ENCODE peak calls at places on chromosome 21, in six cellular contexts. One of them, this sample, is unnamed.
A peak's percentile ranks its signal among the peaks of the same experiment; 100 is the strongest.

GRCh38 chr21:29205009-29205408 is 74.6 kb downstream of the MAP3K7CL start:
- DNase-seq in AG04450: no peak
- DNase-seq in progenitor cell of endocrine pancreas: no peak
- DNase-seq in PC-9: no peak
- DNase-seq in colonic mucosa: no peak
- DNase-seq in AG04449: no peak
- DNase-seq in this sample: no peak

GRCh38 chr21:27555996-27556395 is 589.1 kb upstream of the ADAMTS5 start:
- DNase-seq in PC-9: no peak
- DNase-seq in AG04449: no peak
- DNase-seq in AG04450: no peak
- DNase-seq in colonic mucosa: no peak
- DNase-seq in progenitor cell of endocrine pancreas: no peak
- DNase-seq in this sample: no peak

GRCh38 chr21:14143999-14144398 is 66.8 kb downstream of the LIPI start:
- DNase-seq in AG04449: no peak
- DNase-seq in PC-9: no peak
- DNase-seq in progenitor cell of endocrine pancreas: no peak
- DNase-seq in colonic mucosa: no peak
- DNase-seq in AG04450: no peak
- DNase-seq in this sample: no peak

GRCh38 chr21:46111857-46112730 is 14.2 kb downstream of the COL6A2 start:
- DNase-seq in AG04449: no peak
- DNase-seq in colonic mucosa: no peak
- DNase-seq in AG04450: no peak
- DNase-seq in progenitor cell of endocrine pancreas: peak; percentile 8
- DNase-seq in PC-9: no peak
- DNase-seq in this sample: no peak

GRCh38 chr21:38264581-38264980 is 7.8 kb downstream of the KCNJ15 start:
- DNase-seq in AG04449: no peak
- DNase-seq in progenitor cell of endocrine pancreas: no peak
- DNase-seq in colonic mucosa: no peak
- DNase-seq in PC-9: no peak
- DNase-seq in AG04450: no peak
- DNase-seq in this sample: no peak

GRCh38 chr21:44513389-44514217 is 26.4 kb downstream of the KRTAP10-1 start:
- DNase-seq in PC-9: no peak
- DNase-seq in progenitor cell of endocrine pancreas: no peak
- DNase-seq in AG04449: no peak
- DNase-seq in colonic mucosa: no peak
- DNase-seq in AG04450: no peak
- DNase-seq in this sample: no peak

GRCh38 chr21:34734696-34735095 is 65.9 kb downstream of the CLIC6 start:
- DNase-seq in AG04450: no peak
- DNase-seq in AG04449: no peak
- DNase-seq in PC-9: peak; percentile 43
- DNase-seq in progenitor cell of endocrine pancreas: no peak
- DNase-seq in colonic mucosa: no peak
- DNase-seq in this sample: no peak

GRCh38 chr21:26457817-26458216 is 115.3 kb downstream of the CYYR1 start:
- DNase-seq in progenitor cell of endocrine pancreas: no peak
- DNase-seq in AG04449: no peak
- DNase-seq in colonic mucosa: no peak
- DNase-seq in AG04450: no peak
- DNase-seq in PC-9: no peak
- DNase-seq in this sample: no peak

GRCh38 chr21:29208666-29209059 is 78.2 kb downstream of the MAP3K7CL start:
- DNase-seq in PC-9: peak; percentile 55
- DNase-seq in progenitor cell of endocrine pancreas: no peak
- DNase-seq in AG04450: peak; percentile 46
- DNase-seq in AG04449: peak; percentile 90
- DNase-seq in colonic mucosa: no peak
- DNase-seq in this sample: peak; percentile 62

GRCh38 chr21:32382108-32382601 is 10.7 kb downstream of the URB1 start:
- DNase-seq in AG04450: no peak
- DNase-seq in progenitor cell of endocrine pancreas: no peak
- DNase-seq in colonic mucosa: no peak
- DNase-seq in PC-9: no peak
- DNase-seq in AG04449: peak; percentile 41
- DNase-seq in this sample: peak; percentile 54

GRCh38 chr21:34306246-34306645 is 57.6 kb upstream of the KCNE2 start:
- DNase-seq in PC-9: no peak
- DNase-seq in AG04449: no peak
- DNase-seq in colonic mucosa: no peak
- DNase-seq in AG04450: no peak
- DNase-seq in progenitor cell of endocrine pancreas: no peak
- DNase-seq in this sample: no peak

GRCh38 chr21:45592208-45592619 is 50.0 kb upstream of the SLC19A1 start:
- DNase-seq in progenitor cell of endocrine pancreas: no peak
- DNase-seq in colonic mucosa: no peak
- DNase-seq in PC-9: no peak
- DNase-seq in AG04450: no peak
- DNase-seq in AG04449: no peak
- DNase-seq in this sample: no peak

GRCh38 chr21:38645282-38645681 is 147.0 kb upstream of the ERG start:
- DNase-seq in colonic mucosa: no peak
- DNase-seq in AG04449: peak; percentile 64
- DNase-seq in AG04450: peak; percentile 34
- DNase-seq in PC-9: no peak
- DNase-seq in progenitor cell of endocrine pancreas: no peak
- DNase-seq in this sample: no peak

GRCh38 chr21:33332143-33332542 is 7.4 kb downstream of the IFNAR1 start:
- DNase-seq in colonic mucosa: no peak
- DNase-seq in AG04449: no peak
- DNase-seq in PC-9: no peak
- DNase-seq in AG04450: no peak
- DNase-seq in progenitor cell of endocrine pancreas: no peak
- DNase-seq in this sample: no peak

GRCh38 chr21:29647353-29647781 is 292.4 kb downstream of the GRIK1 start:
- DNase-seq in AG04450: peak; percentile 68
- DNase-seq in colonic mucosa: no peak
- DNase-seq in PC-9: no peak
- DNase-seq in AG04449: no peak
- DNase-seq in progenitor cell of endocrine pancreas: no peak
- DNase-seq in this sample: no peak

GRCh38 chr21:39022901-39023693 is 160.2 kb downstream of the PSMG1 start:
- DNase-seq in AG04450: no peak
- DNase-seq in progenitor cell of endocrine pancreas: no peak
- DNase-seq in PC-9: no peak
- DNase-seq in colonic mucosa: no peak
- DNase-seq in AG04449: no peak
- DNase-seq in this sample: no peak

GRCh38 chr21:17454315-17455027 is 58.4 kb upstream of the CXADR start:
- DNase-seq in PC-9: peak; percentile 84
- DNase-seq in AG04449: peak; percentile 49
- DNase-seq in colonic mucosa: peak; percentile 21
- DNase-seq in AG04450: peak; percentile 44
- DNase-seq in progenitor cell of endocrine pancreas: peak; percentile 34
- DNase-seq in this sample: peak; percentile 52
- TF ChIP-seq CTCF in PC-9: no peak
- TF ChIP-seq CTCF in AG04449: no peak
- TF ChIP-seq CTCF in colonic mucosa: no peak
- TF ChIP-seq CTCF in AG04450: no peak
- TF ChIP-seq CTCF in progenitor cell of endocrine pancreas: no peak
- TF ChIP-seq CTCF in this sample: no peak

GRCh38 chr21:16363563-16363962 is 633.8 kb downstream of the USP25 start:
- DNase-seq in progenitor cell of endocrine pancreas: no peak
- DNase-seq in AG04449: no peak
- DNase-seq in PC-9: no peak
- DNase-seq in AG04450: no peak
- DNase-seq in colonic mucosa: no peak
- DNase-seq in this sample: no peak

GRCh38 chr21:16370176-16370575 is 640.4 kb downstream of the USP25 start:
- DNase-seq in colonic mucosa: no peak
- DNase-seq in PC-9: no peak
- DNase-seq in progenitor cell of endocrine pancreas: no peak
- DNase-seq in AG04450: no peak
- DNase-seq in AG04449: no peak
- DNase-seq in this sample: no peak

DNA sequence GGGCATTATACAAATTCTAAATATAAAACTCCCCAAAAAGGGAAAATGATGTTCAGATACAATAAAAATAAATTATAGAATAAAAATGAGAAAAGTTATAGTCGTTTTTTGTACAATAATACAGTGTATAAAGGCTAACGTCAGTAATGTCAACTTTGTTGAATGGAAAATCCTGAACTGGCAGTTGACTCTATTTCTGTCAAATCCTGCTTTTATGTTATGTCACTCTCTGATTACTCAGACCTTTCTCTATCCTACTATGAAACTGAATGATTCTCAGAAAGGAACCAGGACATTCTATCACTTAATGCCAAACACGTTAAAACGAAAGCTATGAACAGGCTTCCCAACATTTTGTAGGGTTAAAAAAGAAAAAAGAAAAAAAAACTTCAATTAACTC is 636.4 kb downstream of the USP25 start:
- DNase-seq in PC-9: no peak
- DNase-seq in progenitor cell of endocrine pancreas: no peak
- DNase-seq in AG04449: no peak
- DNase-seq in AG04450: no peak
- DNase-seq in colonic mucosa: no peak
- DNase-seq in this sample: no peak
- TF ChIP-seq CTCF in PC-9: no peak
- TF ChIP-seq CTCF in progenitor cell of endocrine pancreas: no peak
- TF ChIP-seq CTCF in AG04449: no peak
- TF ChIP-seq CTCF in AG04450: no peak
- TF ChIP-seq CTCF in colonic mucosa: no peak
- TF ChIP-seq CTCF in this sample: no peak

GRCh38 chr21:23578027-23578426 is 2029.3 kb downstream of the MRPL39 start:
- DNase-seq in AG04450: no peak
- DNase-seq in PC-9: no peak
- DNase-seq in progenitor cell of endocrine pancreas: no peak
- DNase-seq in AG04449: no peak
- DNase-seq in colonic mucosa: no peak
- DNase-seq in this sample: no peak
- TF ChIP-seq CTCF in AG04450: no peak
- TF ChIP-seq CTCF in PC-9: no peak
- TF ChIP-seq CTCF in progenitor cell of endocrine pancreas: no peak
- TF ChIP-seq CTCF in AG04449: no peak
- TF ChIP-seq CTCF in colonic mucosa: no peak
- TF ChIP-seq CTCF in this sample: no peak

DNA sequence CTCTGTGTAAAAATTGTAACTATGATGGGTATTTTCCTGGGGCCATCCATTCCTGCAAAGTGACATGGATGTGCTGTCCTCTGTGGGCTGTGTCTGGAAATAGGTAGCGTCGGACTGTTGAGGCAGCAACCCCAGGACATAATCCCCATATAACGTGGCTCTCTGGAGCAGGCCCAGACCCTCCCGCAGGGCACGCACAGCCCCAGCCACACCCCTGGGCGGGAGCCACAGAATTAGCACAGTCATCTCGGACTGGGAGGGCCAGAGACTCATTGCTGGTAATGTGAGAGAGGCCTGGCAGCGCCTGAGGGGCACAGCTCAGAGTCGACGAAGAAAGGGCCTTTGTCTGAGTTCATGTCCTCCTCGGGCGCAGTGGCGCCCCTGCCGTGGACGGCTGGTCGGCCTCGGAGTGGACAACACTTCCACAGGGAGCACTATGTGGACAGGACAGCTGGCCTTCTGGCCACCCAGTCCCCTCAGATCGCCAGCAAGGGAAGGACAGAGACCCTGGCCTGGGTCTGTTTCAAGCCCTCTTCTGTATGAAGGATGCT is 20.1 kb downstream of the SIM2 start:
- DNase-seq in AG04449: no peak
- DNase-seq in colonic mucosa: peak; percentile 85
- DNase-seq in PC-9: no peak
- DNase-seq in progenitor cell of endocrine pancreas: no peak
- DNase-seq in AG04450: no peak
- DNase-seq in this sample: no peak
- TF ChIP-seq CTCF in AG04449: no peak
- TF ChIP-seq CTCF in colonic mucosa: no peak
- TF ChIP-seq CTCF in PC-9: no peak
- TF ChIP-seq CTCF in progenitor cell of endocrine pancreas: no peak
- TF ChIP-seq CTCF in AG04450: no peak
- TF ChIP-seq CTCF in this sample: no peak

DNA sequence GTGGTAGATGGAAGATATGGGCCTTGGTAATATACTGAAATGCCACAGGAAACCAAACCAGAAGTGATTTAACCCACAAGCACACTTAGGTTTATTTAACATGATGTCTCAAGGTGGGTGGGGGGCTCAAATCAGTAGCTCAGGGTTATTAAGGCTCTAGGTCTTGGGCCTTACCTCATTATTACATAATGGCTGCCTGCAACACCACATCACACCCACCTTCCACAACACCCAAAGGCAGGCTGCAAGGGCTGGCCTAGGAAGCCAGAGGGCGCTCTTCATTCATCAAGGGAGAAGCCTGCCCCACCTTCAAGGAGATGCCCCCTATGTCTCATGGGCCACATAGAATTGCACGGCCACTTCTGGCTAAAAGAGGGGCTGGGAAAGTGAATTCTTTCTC is 6.0 kb downstream of the TFF1 start:
- DNase-seq in progenitor cell of endocrine pancreas: no peak
- DNase-seq in AG04449: no peak
- DNase-seq in colonic mucosa: no peak
- DNase-seq in PC-9: no peak
- DNase-seq in AG04450: no peak
- DNase-seq in this sample: no peak
- TF ChIP-seq CTCF in progenitor cell of endocrine pancreas: no peak
- TF ChIP-seq CTCF in AG04449: no peak
- TF ChIP-seq CTCF in colonic mucosa: no peak
- TF ChIP-seq CTCF in PC-9: peak; percentile 44
- TF ChIP-seq CTCF in AG04450: no peak
- TF ChIP-seq CTCF in this sample: no peak

GRCh38 chr21:17468698-17469097 is 44.1 kb upstream of the CXADR start:
- DNase-seq in progenitor cell of endocrine pancreas: no peak
- DNase-seq in AG04450: no peak
- DNase-seq in AG04449: no peak
- DNase-seq in PC-9: no peak
- DNase-seq in colonic mucosa: no peak
- DNase-seq in this sample: no peak

GRCh38 chr21:17476006-17476405 is 36.8 kb upstream of the CXADR start:
- DNase-seq in PC-9: peak; percentile 34
- DNase-seq in AG04450: no peak
- DNase-seq in AG04449: no peak
- DNase-seq in progenitor cell of endocrine pancreas: no peak
- DNase-seq in colonic mucosa: no peak
- DNase-seq in this sample: no peak

GRCh38 chr21:17472592-17473271 is 40.1 kb upstream of the CXADR start:
- DNase-seq in progenitor cell of endocrine pancreas: no peak
- DNase-seq in AG04449: no peak
- DNase-seq in PC-9: no peak
- DNase-seq in colonic mucosa: peak; percentile 80
- DNase-seq in AG04450: no peak
- DNase-seq in this sample: no peak

GRCh38 chr21:17469727-17470126 is 43.1 kb upstream of the CXADR start:
- DNase-seq in colonic mucosa: no peak
- DNase-seq in progenitor cell of endocrine pancreas: no peak
- DNase-seq in AG04449: no peak
- DNase-seq in PC-9: no peak
- DNase-seq in AG04450: no peak
- DNase-seq in this sample: no peak

GRCh38 chr21:17472167-17472566 is 40.7 kb upstream of the CXADR start:
- DNase-seq in AG04449: no peak
- DNase-seq in colonic mucosa: no peak
- DNase-seq in AG04450: no peak
- DNase-seq in progenitor cell of endocrine pancreas: no peak
- DNase-seq in PC-9: no peak
- DNase-seq in this sample: no peak
- TF ChIP-seq CTCF in AG04449: no peak
- TF ChIP-seq CTCF in colonic mucosa: no peak
- TF ChIP-seq CTCF in AG04450: no peak
- TF ChIP-seq CTCF in progenitor cell of endocrine pancreas: no peak
- TF ChIP-seq CTCF in PC-9: no peak
- TF ChIP-seq CTCF in this sample: no peak

This sample was measured in AG09319.